ENCODE peak calls at places on chromosomes 7 and 10, in four cellular contexts. N is K562, A is GM12891, F is GM12878. M is an unnamed sample.

GRCh38 chr7:28093617-28094232 is 86.9 kb downstream of the JAZF1 start:
- DNase-seq in N (peak), A (peak), F (no peak), M (no peak)

GRCh38 chr10:23694446-23694920 is 255.6 kb downstream of the OTUD1 start:
- DNase-seq in F (no peak), A (no peak), N (no peak), M (no peak)

GRCh38 chr10:68276224-68276623 is 44.3 kb upstream of the ATOH7 start:
- DNase-seq in A (no peak), N (no peak), F (no peak), M (no peak)

GRCh38 chr7:142867398-142868187 is 12.7 kb downstream of the EPHB6 start:
- DNase-seq in A (no peak), N (no peak), F (no peak), M (no peak)

GRCh38 chr10:48612241-48612943 is 7.5 kb upstream of the ARHGAP22 start:
- DNase-seq in F (no peak), N (no peak), A (no peak), M (no peak)

GRCh38 chr10:132355754-132356153 is 23.8 kb downstream of the LRRC27 start:
- DNase-seq in F (no peak), N (no peak), A (no peak), M (no peak)

GRCh38 chr10:24897326-24897926 is 55.0 kb downstream of the PRTFDC1 start:
- DNase-seq in F (no peak), N (peak), A (no peak), M (no peak)

GRCh38 chr7:28618383-28618782 is 206.1 kb downstream of the CREB5 start:
- DNase-seq in N (no peak), F (no peak), A (no peak), M (no peak)

GRCh38 chr10:52951819-52952218 is 179.2 kb upstream of the MBL2 start:
- DNase-seq in N (peak), F (no peak), A (peak), M (peak)

GRCh38 chr7:131623154-131623553 is 66.7 kb upstream of the PODXL start:
- DNase-seq in N (peak), F (no peak), A (no peak), M (no peak)

GRCh38 chr10:31062856-31063255 is 31.2 kb upstream of the ZNF438 start:
- DNase-seq in N (no peak), F (no peak), A (no peak), M (no peak)

GRCh38 chr7:152989889-152990380 is 230.4 kb downstream of the ACTR3B start:
- DNase-seq in F (no peak), A (no peak), N (no peak), M (no peak)

GRCh38 chr7:132191418-132191817 is 384.9 kb downstream of the PLXNA4 start:
- DNase-seq in F (no peak), N (no peak), A (no peak), M (no peak)

GRCh38 chr10:2891770-2892124 is 175.6 kb upstream of the PFKP start:
- DNase-seq in N (no peak), A (no peak), F (no peak), M (no peak)

GRCh38 chr10:1452777-1453176 is 284.5 kb downstream of the ADARB2 start:
- DNase-seq in F (no peak), N (no peak), A (no peak), M (no peak)

GRCh38 chr10:132482090-132482489 is 55.5 kb upstream of the INPP5A start:
- DNase-seq in N (no peak), A (no peak), F (no peak), M (no peak)

GRCh38 chr7:96321041-96321669 is 743 bp downstream of the SLC25A13 start:
- DNase-seq in N (peak), F (peak), A (peak), M (peak)

GRCh38 chr10:92590623-92591549 is 2.0 kb upstream of the KIF11 start:
- DNase-seq in N (peak), A (peak), F (no peak), M (peak)

GRCh38 chr7:5248201-5248885 is 34.4 kb upstream of the SLC29A4 start:
- DNase-seq in A (no peak), F (no peak), N (peak), M (no peak)

GRCh38 chr7:51351661-51352060 is 35.1 kb upstream of the COBL start:
- DNase-seq in N (no peak), F (no peak), A (no peak), M (no peak)

DNA sequence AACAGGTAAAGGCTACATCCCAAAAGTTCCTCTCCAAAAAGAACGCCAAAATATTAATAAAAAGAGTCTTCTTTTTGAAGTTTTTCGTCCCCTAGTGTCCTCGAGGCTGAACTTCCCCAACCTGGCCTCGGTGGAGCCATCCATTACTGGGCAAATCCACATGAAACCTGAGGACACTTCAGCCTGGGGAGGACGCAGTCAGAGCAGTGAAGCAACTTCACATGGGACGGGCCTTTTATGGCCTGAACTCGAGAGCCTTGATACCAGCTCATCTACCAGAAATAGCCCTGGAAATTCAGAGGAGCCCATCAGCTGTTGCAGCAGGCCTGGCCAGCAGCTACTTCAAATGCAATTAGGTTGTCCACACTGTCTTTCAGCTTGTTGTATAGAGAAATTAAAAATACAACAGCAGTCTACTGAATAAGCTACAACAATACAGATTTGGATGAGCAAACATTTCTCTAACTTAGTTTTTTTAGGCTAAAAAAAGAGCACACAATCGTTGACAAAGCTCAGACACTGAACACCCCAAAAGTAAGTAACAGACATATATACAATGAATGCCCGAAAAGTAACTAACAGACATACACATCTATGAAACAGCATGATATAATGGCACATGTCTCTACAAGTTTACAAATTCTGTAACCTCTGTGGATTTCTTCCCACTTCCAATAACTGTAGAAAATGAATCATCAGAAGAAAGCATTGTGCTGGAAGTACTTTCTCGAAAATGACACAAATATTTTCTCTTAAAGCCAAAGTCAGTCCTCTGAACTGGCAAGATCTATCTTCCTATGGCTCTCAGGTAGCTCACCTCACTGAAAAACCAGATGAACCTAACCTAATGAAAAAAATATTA is at the start of gene SVIL:
- DNase-seq in F (no peak), N (no peak), A (no peak), M (no peak)
- TF ChIP-seq SPI1 in F (no peak), N (no peak), A (no peak), M (no peak)

DNA sequence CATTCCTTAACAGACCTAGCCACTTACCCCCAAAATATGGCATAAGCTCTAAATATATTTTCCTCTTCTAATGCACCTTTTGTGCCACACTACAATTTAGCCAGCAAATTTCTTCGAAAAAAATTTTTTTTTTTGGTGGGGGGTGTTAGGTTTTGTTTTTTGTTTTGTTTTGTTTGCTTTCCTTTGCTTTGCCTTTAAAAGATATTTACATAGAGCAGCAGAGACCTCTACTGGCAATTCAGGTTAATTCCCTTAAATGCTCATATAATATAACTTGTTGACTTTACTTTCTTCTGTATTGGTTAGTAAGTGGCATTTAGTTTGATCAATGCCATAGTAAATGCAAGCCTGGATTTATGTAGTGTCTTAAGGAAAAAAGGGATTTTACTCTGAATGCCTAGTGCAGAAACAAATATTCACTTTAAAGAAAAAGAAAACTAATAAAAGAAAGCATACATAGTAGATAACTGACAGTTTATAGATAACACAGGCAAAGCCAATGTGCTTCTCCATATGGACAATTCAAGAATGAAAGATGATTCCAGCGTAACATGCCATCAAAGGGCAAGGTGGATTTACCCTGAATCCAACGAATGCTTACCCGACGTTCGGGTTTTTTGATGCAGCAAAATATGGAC is 1250.6 kb downstream of the GATA3 start:
- DNase-seq in F (no peak), N (no peak), A (no peak), M (no peak)
- TF ChIP-seq SPI1 in F (no peak), N (no peak), A (no peak), M (no peak)

GRCh38 chr7:129741011-129741410 is 129.5 kb downstream of the NRF1 start:
- DNase-seq in A (no peak), F (no peak), N (no peak), M (no peak)
- TF ChIP-seq SPI1 in A (no peak), F (no peak), N (no peak), M (no peak)

GRCh38 chr7:101940830-101941229 is 123.4 kb downstream of the CUX1 start:
- DNase-seq in F (no peak), N (no peak), A (no peak), M (no peak)
- TF ChIP-seq SPI1 in F (no peak), N (no peak), A (no peak), M (no peak)

GRCh38 chr7:67608806-67609205 is 612.2 kb downstream of the TYW1 start:
- DNase-seq in A (no peak), N (peak), F (no peak), M (no peak)

GRCh38 chr7:67602246-67602645 is 605.6 kb downstream of the TYW1 start:
- DNase-seq in F (no peak), A (no peak), N (no peak), M (no peak)

GRCh38 chr7:67604461-67605386 is 608.1 kb downstream of the TYW1 start:
- DNase-seq in F (no peak), A (no peak), N (no peak), M (no peak)
- TF ChIP-seq SPI1 in F (no peak), A (no peak), N (no peak), M (no peak)

DNA sequence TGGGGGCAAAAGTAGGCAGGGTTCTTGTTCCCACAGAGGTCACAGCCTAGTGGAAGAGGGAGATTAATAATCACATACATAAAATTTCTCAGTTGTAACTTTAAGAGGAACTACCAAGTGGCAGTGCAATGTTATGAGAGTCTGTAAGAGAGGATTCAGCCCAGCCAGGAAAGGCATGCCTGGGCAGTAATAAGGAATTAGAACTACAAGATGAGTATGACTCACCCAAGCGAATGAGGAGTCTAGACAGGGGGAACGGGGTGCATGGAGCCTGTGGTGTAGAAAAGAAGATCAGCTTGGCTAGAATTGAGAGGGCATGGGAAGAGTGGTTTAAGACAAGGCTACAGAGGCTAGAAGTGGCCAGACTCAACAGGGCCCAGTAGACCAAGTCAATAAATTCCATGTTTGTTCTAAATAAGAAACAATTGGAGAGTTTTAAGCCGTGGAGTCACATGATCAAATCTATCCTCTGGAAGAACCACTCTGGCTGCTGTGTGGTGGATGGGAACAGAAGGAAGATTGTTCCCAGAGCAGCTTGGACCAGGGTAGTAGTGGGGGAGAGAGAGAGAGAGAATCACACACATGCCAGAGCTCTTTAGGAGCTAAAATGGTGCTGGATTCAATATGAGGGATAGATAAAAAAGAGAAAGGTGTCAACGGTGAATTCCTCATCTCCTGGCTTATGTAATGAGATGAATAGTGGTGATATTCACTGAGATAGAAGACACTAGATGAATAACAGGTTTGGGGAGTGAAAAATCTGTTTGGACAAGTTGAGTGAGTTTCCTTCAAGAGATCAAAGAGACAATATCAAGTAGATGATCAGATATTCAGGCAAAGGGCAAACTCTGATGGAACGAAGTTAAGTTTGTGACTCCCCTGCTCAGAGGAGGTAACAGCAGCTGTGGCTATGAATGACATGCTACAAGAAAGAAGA is 265.1 kb downstream of the FGFR2 start:
- DNase-seq in F (no peak), N (no peak), A (no peak), M (no peak)
- TF ChIP-seq SPI1 in F (no peak), N (no peak), A (no peak), M (no peak)

GRCh38 chr10:101241840-101242707 is 12.8 kb upstream of the LBX1 start:
- DNase-seq in A (no peak), N (no peak), F (no peak), M (no peak)
- TF ChIP-seq SPI1 in A (no peak), N (no peak), F (no peak), M (no peak)